ENCODE peak calls at places on chromosomes 5 and 9, in five cellular contexts. One of them, this sample, is unnamed.

GRCh38 chr5:151082976-151083651 is 2.3 kb upstream of the TNIP1 start:
- DNase-seq in fibroblast of lung: peak; percentile 49
- DNase-seq in CD8-positive, alpha-beta T cell: no peak
- DNase-seq in OCI-LY7: peak; percentile 33
- DNase-seq in body of pancreas: no peak
- DNase-seq in this sample: no peak

GRCh38 chr9:121692606-121693505 is 41.4 kb downstream of the DAB2IP start:
- DNase-seq in fibroblast of lung: peak; percentile 65
- DNase-seq in CD8-positive, alpha-beta T cell: no peak
- DNase-seq in OCI-LY7: no peak
- DNase-seq in body of pancreas: peak; percentile 55
- DNase-seq in this sample: peak; percentile 72

GRCh38 chr9:124110307-124110915 is 98.8 kb downstream of the LHX2 start:
- DNase-seq in fibroblast of lung: peak; percentile 58
- DNase-seq in CD8-positive, alpha-beta T cell: no peak
- DNase-seq in OCI-LY7: peak; percentile 54
- DNase-seq in body of pancreas: peak; percentile 49
- DNase-seq in this sample: peak; percentile 66

GRCh38 chr5:83147593-83147992 is 70.2 kb downstream of the XRCC4 start:
- DNase-seq in fibroblast of lung: no peak
- DNase-seq in CD8-positive, alpha-beta T cell: no peak
- DNase-seq in OCI-LY7: no peak
- DNase-seq in body of pancreas: no peak
- DNase-seq in this sample: no peak

GRCh38 chr5:107361945-107362344 is 308.8 kb downstream of the EFNA5 start:
- DNase-seq in fibroblast of lung: no peak
- DNase-seq in CD8-positive, alpha-beta T cell: no peak
- DNase-seq in OCI-LY7: no peak
- DNase-seq in body of pancreas: peak; percentile 55
- DNase-seq in this sample: no peak

GRCh38 chr9:34343090-34343489 is 13.7 kb downstream of the NUDT2 start:
- DNase-seq in fibroblast of lung: no peak
- DNase-seq in CD8-positive, alpha-beta T cell: no peak
- DNase-seq in OCI-LY7: no peak
- DNase-seq in body of pancreas: peak; percentile 93
- DNase-seq in this sample: no peak

GRCh38 chr9:117344892-117345660 is 69.8 kb downstream of the ASTN2 start:
- DNase-seq in fibroblast of lung: peak; percentile 1
- DNase-seq in CD8-positive, alpha-beta T cell: no peak
- DNase-seq in OCI-LY7: no peak
- DNase-seq in body of pancreas: no peak
- DNase-seq in this sample: no peak

GRCh38 chr5:55022454-55022853 is 1.6 kb upstream of the GZMK start:
- DNase-seq in fibroblast of lung: no peak
- DNase-seq in CD8-positive, alpha-beta T cell: no peak
- DNase-seq in OCI-LY7: no peak
- DNase-seq in body of pancreas: no peak
- DNase-seq in this sample: no peak

GRCh38 chr9:69317081-69317480 is 7.9 kb upstream of the ENTREP1 start:
- DNase-seq in fibroblast of lung: peak; percentile 53
- DNase-seq in CD8-positive, alpha-beta T cell: no peak
- DNase-seq in OCI-LY7: no peak
- DNase-seq in body of pancreas: no peak
- DNase-seq in this sample: no peak

GRCh38 chr5:177370488-177371119 is 12.9 kb downstream of the RGS14 start:
- DNase-seq in fibroblast of lung: peak; percentile 86
- DNase-seq in CD8-positive, alpha-beta T cell: peak; percentile 18
- DNase-seq in OCI-LY7: peak; percentile 87
- DNase-seq in body of pancreas: peak; percentile 95
- DNase-seq in this sample: peak; percentile 97

GRCh38 chr5:125928663-125929062 is 494.5 kb upstream of the GRAMD2B start:
- DNase-seq in fibroblast of lung: peak; percentile 50
- DNase-seq in CD8-positive, alpha-beta T cell: no peak
- DNase-seq in OCI-LY7: no peak
- DNase-seq in body of pancreas: no peak
- DNase-seq in this sample: no peak

GRCh38 chr5:154493274-154493673 is 15.2 kb upstream of the HAND1 start:
- DNase-seq in fibroblast of lung: no peak
- DNase-seq in CD8-positive, alpha-beta T cell: no peak
- DNase-seq in OCI-LY7: no peak
- DNase-seq in body of pancreas: no peak
- DNase-seq in this sample: peak; percentile 27

GRCh38 chr5:90590-91547 is 1.1 kb upstream of the PLEKHG4B start:
- DNase-seq in fibroblast of lung: peak; percentile 31
- DNase-seq in CD8-positive, alpha-beta T cell: no peak
- DNase-seq in OCI-LY7: no peak
- DNase-seq in body of pancreas: peak; percentile 38
- DNase-seq in this sample: peak; percentile 42

GRCh38 chr9:95552814-95553546 is 36.2 kb upstream of the PTCH1 start:
- DNase-seq in fibroblast of lung: no peak
- DNase-seq in CD8-positive, alpha-beta T cell: no peak
- DNase-seq in OCI-LY7: no peak
- DNase-seq in body of pancreas: peak; percentile 50
- DNase-seq in this sample: no peak

GRCh38 chr5:144191998-144192397 is 21.3 kb downstream of the KCTD16 start:
- DNase-seq in fibroblast of lung: peak; percentile 73
- DNase-seq in CD8-positive, alpha-beta T cell: no peak
- DNase-seq in OCI-LY7: peak; percentile 87
- DNase-seq in body of pancreas: no peak
- DNase-seq in this sample: no peak

GRCh38 chr5:76455531-76456132 is 52.5 kb downstream of the IQGAP2 start:
- DNase-seq in fibroblast of lung: peak; percentile 11
- DNase-seq in CD8-positive, alpha-beta T cell: no peak
- DNase-seq in OCI-LY7: no peak
- DNase-seq in body of pancreas: no peak
- DNase-seq in this sample: no peak

GRCh38 chr5:89268460-89268859 is 385.5 kb upstream of the MEF2C start:
- DNase-seq in fibroblast of lung: no peak
- DNase-seq in CD8-positive, alpha-beta T cell: no peak
- DNase-seq in OCI-LY7: no peak
- DNase-seq in body of pancreas: peak; percentile 21
- DNase-seq in this sample: no peak

GRCh38 chr5:114362197-114362976 is 517 bp downstream of the KCNN2 start:
- DNase-seq in fibroblast of lung: peak; percentile 34
- DNase-seq in CD8-positive, alpha-beta T cell: no peak
- DNase-seq in OCI-LY7: no peak
- DNase-seq in body of pancreas: no peak
- DNase-seq in this sample: no peak

GRCh38 chr5:96615223-96615622 is 47.0 kb upstream of the CAST start:
- DNase-seq in fibroblast of lung: peak; percentile 38
- DNase-seq in CD8-positive, alpha-beta T cell: no peak
- DNase-seq in OCI-LY7: no peak
- DNase-seq in body of pancreas: no peak
- DNase-seq in this sample: no peak

GRCh38 chr5:96610747-96611146 is 51.4 kb upstream of the CAST start:
- DNase-seq in fibroblast of lung: no peak
- DNase-seq in CD8-positive, alpha-beta T cell: no peak
- DNase-seq in OCI-LY7: no peak
- DNase-seq in body of pancreas: no peak
- DNase-seq in this sample: no peak

GRCh38 chr5:96616801-96617200 is 45.4 kb upstream of the CAST start:
- DNase-seq in fibroblast of lung: no peak
- DNase-seq in CD8-positive, alpha-beta T cell: no peak
- DNase-seq in OCI-LY7: no peak
- DNase-seq in body of pancreas: no peak
- DNase-seq in this sample: no peak

GRCh38 chr5:96609369-96609768 is 52.8 kb upstream of the CAST start:
- DNase-seq in fibroblast of lung: no peak
- DNase-seq in CD8-positive, alpha-beta T cell: no peak
- DNase-seq in OCI-LY7: no peak
- DNase-seq in body of pancreas: no peak
- DNase-seq in this sample: no peak

GRCh38 chr5:96614110-96614691 is 48.0 kb upstream of the CAST start:
- DNase-seq in fibroblast of lung: peak; percentile 94
- DNase-seq in CD8-positive, alpha-beta T cell: no peak
- DNase-seq in OCI-LY7: peak; percentile 71
- DNase-seq in body of pancreas: peak; percentile 77
- DNase-seq in this sample: peak; percentile 73
- TF ChIP-seq CTCF in fibroblast of lung: peak; percentile 51
- TF ChIP-seq CTCF in CD8-positive, alpha-beta T cell: peak; percentile 64
- TF ChIP-seq CTCF in OCI-LY7: peak; percentile 83
- TF ChIP-seq CTCF in body of pancreas: peak; percentile 24
- TF ChIP-seq CTCF in this sample: peak; percentile 33

GRCh38 chr5:159057426-159057825 is 42.3 kb downstream of the EBF1 start:
- DNase-seq in fibroblast of lung: no peak
- DNase-seq in CD8-positive, alpha-beta T cell: no peak
- DNase-seq in OCI-LY7: no peak
- DNase-seq in body of pancreas: no peak
- DNase-seq in this sample: no peak
- H3K4me1 ChIP-seq in fibroblast of lung: peaks cover 11% of the 10 kb centered on the region
- H3K4me1 ChIP-seq in CD8-positive, alpha-beta T cell: no peaks in the 10 kb centered on the region
- H3K4me1 ChIP-seq in OCI-LY7: peaks cover 74% of the 10 kb centered on the region
- H3K4me1 ChIP-seq in body of pancreas: no peaks in the 10 kb centered on the region
- H3K4me1 ChIP-seq in this sample: no peaks in the 10 kb centered on the region

DNA sequence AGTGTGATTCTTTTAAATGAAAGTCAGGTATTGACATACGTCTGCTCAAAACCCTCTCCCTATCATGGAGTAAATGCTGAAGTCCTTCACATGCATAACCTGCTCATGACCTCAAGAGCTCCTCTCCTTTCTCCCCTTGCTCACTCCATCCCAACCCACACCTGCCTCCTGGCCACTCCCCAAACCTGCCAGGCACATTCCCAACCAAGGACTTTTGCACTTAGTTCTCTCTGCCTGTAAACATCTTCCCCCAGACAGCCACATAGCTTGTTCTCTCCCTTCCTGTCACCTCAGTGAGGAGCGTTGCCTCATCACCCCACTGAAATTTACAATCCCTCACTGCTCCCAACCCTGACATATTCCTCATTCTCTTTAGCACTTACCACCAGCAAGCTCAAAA is 8.7 kb downstream of the SETD9 start:
- DNase-seq in fibroblast of lung: no peak
- DNase-seq in CD8-positive, alpha-beta T cell: no peak
- DNase-seq in OCI-LY7: no peak
- DNase-seq in body of pancreas: no peak
- DNase-seq in this sample: peak; percentile 83
- H3K36me3 ChIP-seq in fibroblast of lung: peaks cover 3% of the 10 kb centered on the region
- H3K36me3 ChIP-seq in CD8-positive, alpha-beta T cell: peaks cover 8% of the 10 kb centered on the region
- H3K36me3 ChIP-seq in OCI-LY7: peaks cover 41% of the 10 kb centered on the region
- H3K36me3 ChIP-seq in body of pancreas: peaks cover 6% of the 10 kb centered on the region
- H3K36me3 ChIP-seq in this sample: no peaks in the 10 kb centered on the region

DNA sequence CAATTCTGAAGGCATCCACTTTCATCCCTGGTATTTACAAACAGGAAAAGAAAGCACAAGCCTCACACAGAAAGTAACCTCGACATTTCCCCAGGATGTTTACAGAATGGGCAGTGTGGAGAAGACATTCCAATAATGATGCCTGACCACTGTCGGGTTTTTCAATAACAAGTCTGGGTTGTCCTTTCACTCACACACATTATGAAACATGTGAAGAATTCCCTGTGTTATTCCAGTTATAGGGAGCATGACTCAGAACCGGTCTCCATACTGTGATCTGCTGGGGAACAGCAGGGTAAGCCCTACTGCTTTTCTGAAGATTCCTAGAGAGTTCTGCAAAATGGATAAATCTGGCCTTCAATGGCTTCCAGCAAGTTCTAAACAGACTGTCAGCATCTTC is 155.3 kb downstream of the ADAMTS12 start:
- DNase-seq in fibroblast of lung: peak; percentile 96
- DNase-seq in CD8-positive, alpha-beta T cell: no peak
- DNase-seq in OCI-LY7: no peak
- DNase-seq in body of pancreas: no peak
- DNase-seq in this sample: no peak
- TF ChIP-seq CTCF in fibroblast of lung: no peak
- TF ChIP-seq CTCF in CD8-positive, alpha-beta T cell: no peak
- TF ChIP-seq CTCF in OCI-LY7: no peak
- TF ChIP-seq CTCF in body of pancreas: no peak
- TF ChIP-seq CTCF in this sample: no peak

GRCh38 chr5:34500236-34500836 is 155.8 kb upstream of the RAI14 start:
- DNase-seq in fibroblast of lung: no peak
- DNase-seq in CD8-positive, alpha-beta T cell: no peak
- DNase-seq in OCI-LY7: no peak
- DNase-seq in body of pancreas: no peak
- DNase-seq in this sample: no peak

GRCh38 chr5:34499001-34499734 is 157.0 kb upstream of the RAI14 start:
- DNase-seq in fibroblast of lung: peak; percentile 88
- DNase-seq in CD8-positive, alpha-beta T cell: no peak
- DNase-seq in OCI-LY7: no peak
- DNase-seq in body of pancreas: peak; percentile 30
- DNase-seq in this sample: no peak

GRCh38 chr5:34498582-34498981 is 157.5 kb upstream of the RAI14 start:
- DNase-seq in fibroblast of lung: no peak
- DNase-seq in CD8-positive, alpha-beta T cell: no peak
- DNase-seq in OCI-LY7: no peak
- DNase-seq in body of pancreas: no peak
- DNase-seq in this sample: no peak

GRCh38 chr5:34501840-34502239 is 154.3 kb upstream of the RAI14 start:
- DNase-seq in fibroblast of lung: no peak
- DNase-seq in CD8-positive, alpha-beta T cell: no peak
- DNase-seq in OCI-LY7: no peak
- DNase-seq in body of pancreas: no peak
- DNase-seq in this sample: no peak

GRCh38 chr5:34501033-34501432 is 155.1 kb upstream of the RAI14 start:
- DNase-seq in fibroblast of lung: no peak
- DNase-seq in CD8-positive, alpha-beta T cell: no peak
- DNase-seq in OCI-LY7: no peak
- DNase-seq in body of pancreas: no peak
- DNase-seq in this sample: no peak
- H3K4me1 ChIP-seq in fibroblast of lung: peaks cover 26% of the 10 kb centered on the region
- H3K4me1 ChIP-seq in CD8-positive, alpha-beta T cell: no peaks in the 10 kb centered on the region
- H3K4me1 ChIP-seq in OCI-LY7: no peaks in the 10 kb centered on the region
- H3K4me1 ChIP-seq in body of pancreas: peaks cover 5% of the 10 kb centered on the region
- H3K4me1 ChIP-seq in this sample: peaks cover 17% of the 10 kb centered on the region

GRCh38 chr5:72302171-72302570 is 17.9 kb downstream of the MRPS27 start:
- DNase-seq in fibroblast of lung: no peak
- DNase-seq in CD8-positive, alpha-beta T cell: no peak
- DNase-seq in OCI-LY7: no peak
- DNase-seq in body of pancreas: no peak
- DNase-seq in this sample: no peak
- H3K36me3 ChIP-seq in fibroblast of lung: peaks cover 4% of the 10 kb centered on the region
- H3K36me3 ChIP-seq in CD8-positive, alpha-beta T cell: no peaks in the 10 kb centered on the region
- H3K36me3 ChIP-seq in OCI-LY7: peaks cover 45% of the 10 kb centered on the region
- H3K36me3 ChIP-seq in body of pancreas: no peaks in the 10 kb centered on the region
- H3K36me3 ChIP-seq in this sample: no peaks in the 10 kb centered on the region

DNA sequence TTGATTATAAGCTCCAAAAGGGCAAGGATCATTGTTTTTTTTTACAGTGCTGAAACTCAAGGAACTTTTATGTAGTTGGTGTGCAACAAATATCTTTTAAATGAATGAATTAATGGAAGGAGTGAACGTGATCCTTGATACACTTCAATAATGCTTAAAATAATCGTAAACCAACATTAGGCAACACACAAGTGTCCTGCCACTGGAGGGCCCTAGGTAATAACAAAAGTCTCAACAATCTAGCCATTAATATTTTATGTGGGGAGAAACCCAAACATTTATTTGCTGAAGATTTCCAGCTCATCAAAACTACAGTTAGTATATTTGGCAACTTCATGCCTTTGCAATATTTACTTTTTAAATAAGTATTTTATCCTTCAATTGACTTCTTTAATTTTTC is 309.0 kb upstream of the FBXL7 start:
- DNase-seq in fibroblast of lung: no peak
- DNase-seq in CD8-positive, alpha-beta T cell: no peak
- DNase-seq in OCI-LY7: no peak
- DNase-seq in body of pancreas: no peak
- DNase-seq in this sample: no peak
- TF ChIP-seq CTCF in fibroblast of lung: no peak
- TF ChIP-seq CTCF in CD8-positive, alpha-beta T cell: no peak
- TF ChIP-seq CTCF in OCI-LY7: no peak
- TF ChIP-seq CTCF in body of pancreas: no peak
- TF ChIP-seq CTCF in this sample: no peak

This sample was measured in Caco-2.